ENCODE peak calls at places on chromosomes 7 and 10, in five cellular contexts. E is CD4-positive, alpha-beta memory T cell; Z is GM23248; C is Peyer's patch; V is suprapubic skin. B is an unnamed sample. For H3K27me3 and H3K9me3, the result is how much of the 10 kb centered on the place peaks cover.

GRCh38 chr10:20976891-20977684 is 80.0 kb upstream of the NEBL start:
- DNase-seq in E (no peak), Z (no peak), V (no peak), C (no peak), B (no peak)

GRCh38 chr7:3068568-3068967 is 24.9 kb upstream of the CARD11 start:
- DNase-seq in E (peak), V (no peak), Z (no peak), C (no peak), B (no peak)

GRCh38 chr10:114053946-114054345 is 10.3 kb downstream of the ADRB1 start:
- DNase-seq in Z (peak), E (no peak), V (no peak), C (no peak), B (no peak)

GRCh38 chr7:76225379-76225778 is 23.7 kb downstream of the SRRM3 start:
- DNase-seq in Z (peak), V (no peak), E (no peak), C (no peak), B (peak)

GRCh38 chr7:28988091-28988490 is 30.0 kb upstream of the TRIL start:
- DNase-seq in V (no peak), C (no peak), Z (peak), E (no peak), B (no peak)

GRCh38 chr7:23696916-23697441 is 13.0 kb upstream of the STK31 start:
- DNase-seq in E (peak), Z (peak), C (peak), V (no peak), B (peak)

GRCh38 chr7:148625342-148625741 is 34.8 kb downstream of the C7orf33 start:
- DNase-seq in Z (no peak), C (no peak), E (no peak), V (no peak), B (no peak)

GRCh38 chr10:123458933-123459332 is 207.2 kb upstream of the GPR26 start:
- DNase-seq in Z (no peak), C (no peak), E (no peak), V (no peak), B (no peak)

GRCh38 chr7:105713488-105714465 is 132.5 kb upstream of the EFCAB10 start:
- DNase-seq in V (no peak), Z (peak), E (no peak), C (no peak), B (peak)

GRCh38 chr10:72087392-72087968 is 871 bp downstream of the SPOCK2 start:
- DNase-seq in V (no peak), E (peak), C (peak), Z (no peak), B (no peak)

GRCh38 chr7:43234073-43234472 is 121.6 kb downstream of the HECW1 start:
- DNase-seq in C (no peak), Z (no peak), V (no peak), E (no peak), B (no peak)

GRCh38 chr7:41696323-41696916 is 6.5 kb downstream of the INHBA start:
- DNase-seq in V (peak), Z (peak), C (peak), E (no peak), B (peak)

DNA sequence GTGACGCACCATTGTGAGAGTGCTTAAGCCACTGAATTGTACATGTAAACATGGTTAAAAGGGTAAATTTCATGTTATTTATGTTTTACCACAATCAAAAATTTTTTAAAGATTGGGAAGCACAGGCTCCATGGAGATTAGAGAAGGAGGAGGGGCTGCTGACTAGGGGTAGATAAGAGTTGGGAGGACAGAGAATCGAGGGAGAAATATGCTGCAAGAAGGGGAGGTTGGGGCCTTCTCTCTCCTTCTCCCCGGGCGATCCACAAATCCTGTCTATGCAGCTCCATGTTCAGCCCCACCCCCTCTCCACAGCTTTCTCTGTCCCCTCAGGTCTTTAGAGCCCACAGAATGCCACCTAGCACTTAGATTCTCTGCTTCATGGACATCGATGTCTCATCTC is 12.1 kb downstream of the ZNF467 start:
- DNase-seq in V (no peak), C (no peak), Z (no peak), E (no peak), B (no peak)
- H3K27me3 ChIP-seq in V (under half), C (under half), Z (under half), E (under half), B (under half)

DNA sequence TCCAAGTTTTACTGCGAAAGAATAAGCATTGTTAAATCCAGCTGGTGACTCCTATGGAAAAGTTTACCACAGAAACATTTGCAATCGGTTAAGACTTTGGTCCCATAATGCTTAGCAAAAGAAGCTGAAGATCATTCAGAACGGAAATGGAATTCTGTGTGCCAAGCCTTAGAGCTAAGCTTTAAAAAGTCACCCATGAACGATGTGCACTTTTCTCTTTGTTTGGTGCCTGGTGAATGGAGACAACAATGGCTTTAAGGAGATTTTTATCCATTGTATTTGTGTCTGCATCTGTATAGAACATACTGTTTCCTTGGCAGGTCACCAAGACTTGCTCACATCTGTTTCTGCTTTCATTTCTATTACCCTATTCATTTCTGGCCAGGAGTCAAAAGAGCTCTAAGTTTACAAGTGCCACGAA is 26.3 kb upstream of the COL1A2 start:
- DNase-seq in E (no peak), V (no peak), C (no peak), Z (peak), B (peak)
- H3K4me3 ChIP-seq in E (no peak), V (peak), C (no peak), Z (peak), B (peak)

GRCh38 chr7:6708304-6708703 is 1.6 kb upstream of the ZNF12 start:
- DNase-seq in C (no peak), V (no peak), Z (no peak), E (no peak), B (no peak)
- H3K9me3 ChIP-seq in C (under half), V (under half), Z (under half), E (under half), B (under half)

GRCh38 chr10:129973674-129974059 is 9.6 kb upstream of the EBF3 start:
- DNase-seq in V (no peak), C (no peak), E (no peak), Z (no peak), B (no peak)
- H3K27me3 ChIP-seq in V (half or more), C (under half), E (under half), Z (under half), B (under half)

GRCh38 chr7:120802751-120803150 is 55.2 kb downstream of the TSPAN12 start:
- DNase-seq in Z (no peak), E (no peak), C (no peak), V (no peak), B (no peak)

GRCh38 chr7:120805636-120806388 is 52.1 kb downstream of the TSPAN12 start:
- DNase-seq in Z (peak), V (no peak), C (peak), E (peak), B (peak)

GRCh38 chr7:120809260-120809659 is 48.7 kb downstream of the TSPAN12 start:
- DNase-seq in V (no peak), C (no peak), E (no peak), Z (no peak), B (no peak)

GRCh38 chr7:120807390-120807789 is 50.6 kb downstream of the TSPAN12 start:
- DNase-seq in E (no peak), C (no peak), Z (no peak), V (no peak), B (no peak)

GRCh38 chr7:120806669-120807068 is 51.3 kb downstream of the TSPAN12 start:
- DNase-seq in E (no peak), C (no peak), V (no peak), Z (peak), B (no peak)
- H3K4me3 ChIP-seq in E (no peak), C (no peak), V (no peak), Z (no peak), B (no peak)

GRCh38 chr7:138553805-138554204 is 93.7 kb downstream of the TRIM24 start:
- DNase-seq in E (no peak), V (no peak), C (no peak), Z (no peak), B (no peak)
- H3K9me3 ChIP-seq in E (under half), V (under half), C (under half), Z (under half), B (under half)

GRCh38 chr10:116743266-116744064 is 1.1 kb upstream of the HSPA12A start:
- DNase-seq in E (no peak), Z (no peak), V (no peak), C (no peak), B (no peak)

GRCh38 chr10:116740971-116741370 is 1.4 kb downstream of the HSPA12A start:
- DNase-seq in V (no peak), C (no peak), E (no peak), Z (no peak), B (no peak)

GRCh38 chr10:116741391-116742351 is 695 bp downstream of the HSPA12A start:
- DNase-seq in V (no peak), E (no peak), Z (peak), C (no peak), B (peak)

GRCh38 chr10:116744163-116744788 is 1.9 kb upstream of the HSPA12A start:
- DNase-seq in C (no peak), E (no peak), Z (no peak), V (no peak), B (no peak)

GRCh38 chr10:116742367-116743265 is at the start of gene HSPA12A:
- DNase-seq in Z (peak), E (no peak), V (peak), C (peak), B (peak)
- H3K27me3 ChIP-seq in Z (under half), E (under half), V (under half), C (under half), B (under half)